ENCODE peak calls at places on chromosomes 7 and 10, in seven cellular contexts. G is GM04504, Z is Caki2, U is MCF 10A, L is EL, Y is brain microvascular endothelial cell, B is activated B cell treated with CpG ODN at 0.5 μM for 24 hours. R is an unnamed sample.

GRCh38 chr7:114021135-114021534 is 102.3 kb upstream of the PPP1R3A start:
- DNase-seq in G (no peak), Z (no peak), U (no peak), L (no peak), Y (no peak), B (no peak), R (no peak)

GRCh38 chr7:31986878-31987518 is 83.2 kb downstream of the PDE1C start:
- DNase-seq in G (no peak), Z (no peak), U (no peak), L (peak), Y (no peak), B (no peak), R (no peak)

GRCh38 chr10:84188815-84189214 is 5.5 kb upstream of the CDHR1 start:
- DNase-seq in G (no peak), Z (no peak), U (no peak), L (no peak), Y (no peak), B (no peak), R (no peak)

GRCh38 chr10:48634198-48634983 is 29.5 kb upstream of the ARHGAP22 start:
- DNase-seq in G (peak), Z (no peak), U (peak), L (peak), Y (peak), B (peak), R (no peak)

GRCh38 chr7:99631311-99632109 is 14.8 kb downstream of the ZSCAN25 start:
- DNase-seq in G (no peak), Z (peak), U (peak), L (no peak), Y (peak), B (no peak), R (no peak)

GRCh38 chr7:36961097-36961496 is 236.8 kb upstream of the AOAH start:
- DNase-seq in G (no peak), Z (no peak), U (no peak), L (no peak), Y (no peak), B (no peak), R (no peak)

GRCh38 chr7:16913643-16914042 is 31.9 kb upstream of the AGR3 start:
- DNase-seq in G (no peak), Z (no peak), U (no peak), L (no peak), Y (no peak), B (no peak), R (no peak)

GRCh38 chr10:110802551-110803238 is 69.0 kb upstream of the PDCD4 start:
- DNase-seq in G (peak), Z (peak), U (peak), L (peak), Y (peak), B (no peak), R (no peak)

GRCh38 chr7:139725077-139725476 is 52.7 kb downstream of the HIPK2 start:
- DNase-seq in G (no peak), Z (no peak), U (peak), L (peak), Y (peak), B (no peak), R (peak)

GRCh38 chr7:2299131-2299829 is 15.0 kb downstream of the SNX8 start:
- DNase-seq in G (peak), Z (no peak), U (no peak), L (peak), Y (peak), B (peak), R (no peak)

GRCh38 chr10:42972946-42973345 is 103.9 kb upstream of the RET start:
- DNase-seq in G (no peak), Z (no peak), U (no peak), L (no peak), Y (no peak), B (no peak), R (no peak)

GRCh38 chr10:114551310-114551972 is 106.6 kb downstream of the ABLIM1 start:
- DNase-seq in G (no peak), Z (no peak), U (no peak), L (no peak), Y (no peak), B (no peak), R (no peak)

GRCh38 chr7:34133356-34133982 is 228.1 kb downstream of the BMPER start:
- DNase-seq in G (peak), Z (no peak), U (peak), L (peak), Y (peak), B (no peak), R (no peak)

GRCh38 chr10:30788307-30788706 is 158.8 kb upstream of the LYZL2 start:
- DNase-seq in G (no peak), Z (no peak), U (peak), L (peak), Y (no peak), B (no peak), R (no peak)